ENCODE peak calls at places on chromosomes 1 and 21, in four cellular contexts. One of them, this sample, is unnamed.

GRCh38 chr1:182303778-182304177 is 87.8 kb downstream of the GLUL start:
- DNase-seq in A172: no peak
- DNase-seq in amniotic stem cell: no peak
- DNase-seq in activated T-cell treated with anti-CD3 and anti-CD28 coated beads for 1 hour: no peak
- DNase-seq in this sample: no peak

GRCh38 chr1:170586321-170586855 is 54.4 kb downstream of the GORAB start:
- DNase-seq in activated T-cell treated with anti-CD3 and anti-CD28 coated beads for 1 hour: no peak
- DNase-seq in amniotic stem cell: no peak
- DNase-seq in A172: no peak
- DNase-seq in this sample: peak

GRCh38 chr1:201850053-201850397 is 21.1 kb downstream of the IPO9 start:
- DNase-seq in A172: peak
- DNase-seq in activated T-cell treated with anti-CD3 and anti-CD28 coated beads for 1 hour: no peak
- DNase-seq in amniotic stem cell: peak
- DNase-seq in this sample: no peak

GRCh38 chr1:41349361-41350054 is 11.7 kb upstream of the FOXO6 start:
- DNase-seq in amniotic stem cell: no peak
- DNase-seq in A172: no peak
- DNase-seq in activated T-cell treated with anti-CD3 and anti-CD28 coated beads for 1 hour: no peak
- DNase-seq in this sample: no peak

GRCh38 chr1:201450721-201451291 is 18.2 kb downstream of the PHLDA3 start:
- DNase-seq in amniotic stem cell: peak
- DNase-seq in A172: peak
- DNase-seq in activated T-cell treated with anti-CD3 and anti-CD28 coated beads for 1 hour: no peak
- DNase-seq in this sample: peak

GRCh38 chr1:245085508-245086095 is 69.2 kb upstream of the KIF26B start:
- DNase-seq in A172: peak
- DNase-seq in activated T-cell treated with anti-CD3 and anti-CD28 coated beads for 1 hour: no peak
- DNase-seq in amniotic stem cell: peak
- DNase-seq in this sample: no peak

GRCh38 chr1:13890766-13891165 is 190.8 kb downstream of the PRDM2 start:
- DNase-seq in activated T-cell treated with anti-CD3 and anti-CD28 coated beads for 1 hour: no peak
- DNase-seq in amniotic stem cell: no peak
- DNase-seq in A172: no peak
- DNase-seq in this sample: no peak

GRCh38 chr1:9400425-9401079 is 107.9 kb downstream of the SPSB1 start:
- DNase-seq in activated T-cell treated with anti-CD3 and anti-CD28 coated beads for 1 hour: peak
- DNase-seq in amniotic stem cell: no peak
- DNase-seq in A172: no peak
- DNase-seq in this sample: no peak

GRCh38 chr1:213060836-213061235 is 9.8 kb downstream of the RPS6KC1 start:
- DNase-seq in amniotic stem cell: no peak
- DNase-seq in A172: no peak
- DNase-seq in activated T-cell treated with anti-CD3 and anti-CD28 coated beads for 1 hour: no peak
- DNase-seq in this sample: no peak

GRCh38 chr1:113416515-113416914 is 26.2 kb downstream of the MAGI3 start:
- DNase-seq in activated T-cell treated with anti-CD3 and anti-CD28 coated beads for 1 hour: no peak
- DNase-seq in A172: no peak
- DNase-seq in amniotic stem cell: no peak
- DNase-seq in this sample: no peak

GRCh38 chr1:150479927-150480352 is 7.3 kb upstream of the TARS2 start:
- DNase-seq in amniotic stem cell: no peak
- DNase-seq in activated T-cell treated with anti-CD3 and anti-CD28 coated beads for 1 hour: no peak
- DNase-seq in A172: no peak
- DNase-seq in this sample: no peak

GRCh38 chr21:43921979-43922945 is 57.2 kb downstream of the AGPAT3 start:
- DNase-seq in activated T-cell treated with anti-CD3 and anti-CD28 coated beads for 1 hour: peak
- DNase-seq in A172: peak
- DNase-seq in amniotic stem cell: no peak
- DNase-seq in this sample: no peak

GRCh38 chr21:36065497-36066036 is 4.3 kb upstream of the CBR1 start:
- DNase-seq in A172: peak
- DNase-seq in activated T-cell treated with anti-CD3 and anti-CD28 coated beads for 1 hour: no peak
- DNase-seq in amniotic stem cell: peak
- DNase-seq in this sample: no peak

GRCh38 chr1:2279210-2279639 is 51.1 kb downstream of the SKI start:
- DNase-seq in A172: peak
- DNase-seq in activated T-cell treated with anti-CD3 and anti-CD28 coated beads for 1 hour: no peak
- DNase-seq in amniotic stem cell: peak
- DNase-seq in this sample: no peak

GRCh38 chr1:201171063-201172036 is 17.1 kb upstream of the TMEM9 start:
- DNase-seq in A172: peak
- DNase-seq in amniotic stem cell: no peak
- DNase-seq in activated T-cell treated with anti-CD3 and anti-CD28 coated beads for 1 hour: peak
- DNase-seq in this sample: peak